ENCODE peak calls at places on chromosomes 13 and 19, in eight cellular contexts. F is PC-9; W is DND-41; U is CD4-positive, CD25-positive, alpha-beta regulatory T cell; R is prostate gland; Z is stomach; I is right lobe of liver; A is ascending aorta. T is an unnamed sample.

GRCh38 chr13:41802684-41803554 is 158.0 kb downstream of the VWA8 start:
- DNase-seq in A (no peak), U (no peak), F (no peak), R (no peak), Z (no peak), W (no peak), I (no peak), T (no peak)

GRCh38 chr19:4511300-4512054 is 6.8 kb downstream of the PLIN4 start:
- DNase-seq in W (no peak), A (no peak), I (no peak), Z (no peak), F (no peak), R (no peak), U (no peak), T (no peak)

GRCh38 chr13:34942732-34943674 is 933 bp downstream of the NBEA start:
- DNase-seq in A (no peak), R (peak; percentile 44), U (no peak), W (peak; percentile 4), I (no peak), Z (peak; percentile 44), F (peak; percentile 34), T (no peak)

GRCh38 chr19:58007285-58007684 is 4.7 kb upstream of the ZNF606 start:
- DNase-seq in R (no peak), A (no peak), Z (no peak), W (peak; percentile 30), I (no peak), F (no peak), U (no peak), T (no peak)

GRCh38 chr13:20136781-20137703 is 23.8 kb downstream of the GJA3 start:
- DNase-seq in Z (peak; percentile 59), U (no peak), R (no peak), I (no peak), A (no peak), F (peak; percentile 32), W (no peak), T (peak; percentile 45)

GRCh38 chr19:1658446-1659433 is 6.3 kb upstream of the TCF3 start:
- DNase-seq in I (no peak), W (no peak), Z (no peak), R (no peak), U (no peak), F (peak; percentile 17), A (no peak), T (no peak)

GRCh38 chr13:26679945-26680516 is 80.6 kb downstream of the GPR12 start:
- DNase-seq in F (no peak), R (no peak), W (no peak), I (no peak), U (no peak), A (no peak), Z (no peak), T (no peak)

GRCh38 chr13:95212962-95213850 is 88.0 kb downstream of the ABCC4 start:
- DNase-seq in U (no peak), R (peak; percentile 32), I (no peak), A (no peak), F (peak; percentile 49), Z (no peak), W (no peak), T (no peak)

GRCh38 chr19:42113641-42114348 is 18.5 kb downstream of the POU2F2 start:
- DNase-seq in U (no peak), I (no peak), R (no peak), Z (no peak), A (peak; percentile 29), W (peak; percentile 83), F (peak; percentile 49), T (no peak)

GRCh38 chr13:30355405-30355741 is 48.0 kb upstream of the KATNAL1 start:
- DNase-seq in Z (peak; percentile 45), A (no peak), R (no peak), W (peak; percentile 95), U (no peak), I (no peak), F (no peak), T (no peak)

GRCh38 chr13:37473035-37473434 is 125.5 kb downstream of the POSTN start:
- DNase-seq in A (no peak), R (no peak), I (no peak), Z (no peak), F (no peak), W (no peak), U (no peak), T (no peak)

GRCh38 chr13:111897178-111897845 is 169.6 kb upstream of the SOX1 start:
- DNase-seq in A (no peak), Z (no peak), R (no peak), I (no peak), W (no peak), F (no peak), U (no peak), T (no peak)

GRCh38 chr19:45571457-45572220 is 13.0 kb downstream of the OPA3 start:
- DNase-seq in Z (no peak), U (no peak), R (no peak), I (no peak), F (no peak), W (no peak), A (no peak), T (no peak)

GRCh38 chr13:113324336-113324882 is 27.4 kb downstream of the LAMP1 start:
- DNase-seq in U (no peak), R (no peak), I (no peak), Z (no peak), W (no peak), F (no peak), A (no peak), T (no peak)

GRCh38 chr13:101654916-101655315 is 202.4 kb downstream of the ITGBL1 start:
- DNase-seq in A (no peak), U (no peak), R (no peak), W (no peak), I (no peak), Z (no peak), F (no peak), T (no peak)

GRCh38 chr13:41065098-41065497 is 3.8 kb downstream of the WBP4 start:
- DNase-seq in F (no peak), A (no peak), I (no peak), Z (no peak), W (no peak), R (no peak), U (no peak), T (no peak)

GRCh38 chr19:40418040-40418439 is 4.9 kb upstream of the PRX start:
- DNase-seq in I (no peak), W (no peak), R (no peak), F (no peak), Z (no peak), A (no peak), U (no peak), T (no peak)

GRCh38 chr19:46859637-46860124 is 1.1 kb upstream of the ARHGAP35 start:
- DNase-seq in U (no peak), Z (peak; percentile 46), I (peak; percentile 80), F (no peak), A (no peak), R (no peak), W (no peak), T (peak; percentile 63)

GRCh38 chr13:35965226-35965927 is 165.8 kb downstream of the DCLK1 start:
- DNase-seq in F (no peak), U (no peak), I (no peak), A (no peak), Z (no peak), W (no peak), R (no peak), T (no peak)
- H3K27ac ChIP-seq in F (no peak overlapping the region), U (no peak overlapping the region), I (no peak overlapping the region), A (no peak overlapping the region), Z (peak overlapping the region; percentile 54), W (no peak overlapping the region), R (no peak overlapping the region), T (no peak overlapping the region)

DNA sequence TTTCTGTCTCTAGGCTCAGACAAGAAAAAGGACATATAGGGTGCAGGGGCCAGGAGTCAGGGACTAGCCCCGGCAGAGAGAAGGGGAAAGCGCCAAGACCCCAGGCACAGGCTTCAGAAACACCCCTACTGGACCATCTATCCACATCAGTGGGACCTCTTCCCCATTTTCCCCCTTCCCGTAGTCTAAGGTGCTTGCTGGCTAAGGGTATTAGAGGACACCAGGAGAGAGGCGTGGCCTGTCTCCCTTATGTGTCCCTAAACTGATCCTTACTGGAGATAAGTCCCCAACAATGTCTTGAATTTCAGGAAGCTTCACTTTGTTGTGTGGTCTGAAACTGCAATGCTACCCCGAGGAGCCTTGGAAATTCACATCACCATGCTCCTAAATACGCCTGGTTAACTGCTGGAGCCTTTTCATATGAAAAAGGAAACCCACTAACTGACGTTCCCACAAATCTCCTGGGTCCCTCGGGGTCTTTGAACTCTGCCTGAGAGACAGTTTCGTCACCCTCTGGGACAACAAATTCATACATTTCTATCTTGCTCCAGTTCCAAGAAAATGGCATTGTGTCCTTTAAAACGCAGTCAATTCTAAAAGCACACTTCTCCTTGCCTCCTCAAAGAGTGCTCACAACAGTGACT is 197.7 kb downstream of the COL4A1 start:
- DNase-seq in R (no peak), A (no peak), W (peak; percentile 74), U (no peak), I (no peak), F (no peak), Z (no peak), T (no peak)
- H3K4me3 ChIP-seq in R (no peak overlapping the region), A (peak overlapping the region; percentile 33), W (peak overlapping the region; percentile 19), U (no peak overlapping the region), I (no peak overlapping the region), F (no peak overlapping the region), Z (no peak overlapping the region), T (no peak overlapping the region)

GRCh38 chr19:43779147-43779819 is 1.5 kb downstream of the KCNN4 start:
- DNase-seq in Z (peak; percentile 68), F (peak; percentile 74), A (no peak), W (no peak), I (peak; percentile 55), U (no peak), R (peak; percentile 63), T (no peak)
- H3K27ac ChIP-seq in Z (peak overlapping the region; percentile 90), F (peak overlapping the region; percentile 88), A (no peak overlapping the region), W (peak overlapping the region; percentile 57), I (no peak overlapping the region), U (peak overlapping the region; percentile 77), R (peak overlapping the region; percentile 82), T (peak overlapping the region; percentile 20)

GRCh38 chr19:53962887-53963435 is at the start of gene CACNG8:
- DNase-seq in A (no peak), F (no peak), R (no peak), U (no peak), I (peak; percentile 40), W (no peak), Z (no peak), T (no peak)
- H3K4me3 ChIP-seq in A (no peak within 1 kb of the TSS), F (peak within 1 kb of the TSS; percentile 55), R (no peak within 1 kb of the TSS), U (no peak within 1 kb of the TSS), I (no peak within 1 kb of the TSS), W (no peak within 1 kb of the TSS), Z (no peak within 1 kb of the TSS), T (no peak within 1 kb of the TSS)